ENCODE peak calls at places on chromosomes 6 and 20, in four cellular contexts. O is SK-N-SH, I is GM12878, F is K562. H is an unnamed sample.
A peak's percentile ranks its signal among the peaks of the same experiment; 100 is the strongest.

GRCh38 chr6:83250235-83250634 is 57.1 kb downstream of the RWDD2A start:
- DNase-seq in O (no peak), I (no peak), F (no peak), H (peak; percentile 5)

GRCh38 chr6:149967591-149967990 is 3.8 kb downstream of the ULBP1 start:
- DNase-seq in O (no peak), I (no peak), F (no peak), H (no peak)

GRCh38 chr6:112665815-112666214 is 318.7 kb downstream of the RFPL4B start:
- DNase-seq in O (no peak), I (no peak), F (no peak), H (no peak)

GRCh38 chr6:18501313-18502013 is 114.3 kb downstream of the RNF144B start:
- DNase-seq in O (no peak), I (no peak), F (no peak), H (no peak)

GRCh38 chr6:105188251-105188650 is 8.4 kb upstream of the POPDC3 start:
- DNase-seq in O (no peak), I (no peak), F (no peak), H (no peak)

GRCh38 chr20:14310977-14311654 is 26.3 kb downstream of the FLRT3 start:
- DNase-seq in O (no peak), I (no peak), F (no peak), H (no peak)

GRCh38 chr6:55705381-55705780 is 126.4 kb upstream of the HMGCLL1 start:
- DNase-seq in O (no peak), I (no peak), F (no peak), H (no peak)

GRCh38 chr20:48821261-48821910 is 6.4 kb downstream of the PREX1 start:
- DNase-seq in O (no peak), I (no peak), F (no peak), H (no peak)

GRCh38 chr20:14235355-14235754 is 102.1 kb downstream of the FLRT3 start:
- DNase-seq in O (no peak), I (no peak), F (no peak), H (no peak)

GRCh38 chr6:170048615-170049256 is 242.1 kb downstream of the DLL1 start:
- DNase-seq in O (no peak), I (no peak), F (no peak), H (no peak)
- TF ChIP-seq NFIC in O (no peak), I (no peak), F (no peak), H (no peak)

DNA sequence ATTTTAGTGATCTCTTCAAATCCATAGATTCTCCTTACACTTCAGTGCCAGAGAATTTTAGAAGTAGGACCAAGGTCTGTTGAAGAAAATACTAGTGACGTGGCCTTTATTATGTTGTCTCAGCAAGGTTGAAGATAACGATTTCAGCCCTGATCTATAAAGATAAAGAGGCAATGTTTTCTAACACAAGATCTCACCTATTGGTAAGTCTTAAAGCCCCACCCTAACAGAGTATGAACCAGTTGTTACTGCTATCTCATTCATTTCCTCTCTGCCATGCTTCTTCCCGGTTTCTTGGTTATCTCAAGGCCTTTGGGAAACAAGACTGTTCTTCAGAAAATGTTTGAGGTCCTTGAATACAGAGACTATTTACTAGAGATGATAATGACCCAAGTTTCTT is 53.1 kb downstream of the KIAA0408 start:
- DNase-seq in O (no peak), I (no peak), F (no peak), H (no peak)
- TF ChIP-seq NFIC in O (no peak), I (no peak), F (no peak), H (no peak)

GRCh38 chr6:37056439-37057127 is 51.1 kb downstream of the FGD2 start:
- DNase-seq in O (no peak), I (no peak), F (no peak), H (peak; percentile 60)
- TF ChIP-seq NFIC in O (no peak), I (no peak), F (no peak), H (no peak)

GRCh38 chr20:36623444-36623843 is 17.9 kb downstream of the RAB5IF start:
- DNase-seq in O (no peak), I (no peak), F (no peak), H (peak; percentile 66)

GRCh38 chr20:36624925-36625324 is 19.3 kb downstream of the RAB5IF start:
- DNase-seq in O (no peak), I (no peak), F (no peak), H (no peak)

GRCh38 chr20:36620917-36621316 is 15.3 kb downstream of the RAB5IF start:
- DNase-seq in O (no peak), I (no peak), F (no peak), H (no peak)

GRCh38 chr20:36628076-36628475 is 17.9 kb downstream of the SLA2 start:
- DNase-seq in O (no peak), I (no peak), F (no peak), H (peak; percentile 60)

DNA sequence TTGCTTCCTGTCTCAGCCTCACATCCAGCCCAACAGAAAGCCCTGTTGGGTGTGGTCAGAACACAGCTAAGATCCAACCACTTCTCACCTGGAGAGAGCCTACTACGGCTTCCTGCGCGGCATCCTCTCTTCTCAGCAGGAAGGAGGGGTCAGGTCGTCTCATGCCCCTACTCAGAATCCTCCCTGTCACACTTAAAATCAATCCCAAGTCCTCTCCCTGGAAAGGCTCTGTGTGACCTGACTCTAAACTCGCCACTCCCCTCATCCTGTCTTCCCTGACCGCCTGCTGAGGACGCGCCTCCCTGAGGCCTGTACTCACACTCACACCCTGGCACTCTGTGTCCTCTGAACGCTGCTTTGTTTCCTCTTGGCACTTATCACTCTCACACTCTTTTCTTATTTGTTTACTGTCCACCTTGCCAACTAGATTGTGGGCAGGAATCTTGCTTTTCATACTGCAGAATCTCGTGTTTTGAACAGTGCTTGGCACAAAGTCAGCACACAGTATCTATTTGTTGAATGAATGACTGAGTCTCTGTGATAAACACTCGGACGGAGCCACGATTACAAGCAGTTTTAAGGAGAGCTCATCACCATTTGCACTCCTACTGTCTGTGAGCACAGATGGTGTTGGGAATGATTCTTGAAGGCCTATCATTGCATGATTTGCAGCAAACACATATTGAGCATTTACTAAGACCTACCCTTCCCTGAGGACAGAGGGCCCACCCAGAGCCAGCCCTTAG is 18.7 kb downstream of the RAB5IF start:
- DNase-seq in O (no peak), I (no peak), F (no peak), H (peak; percentile 49)
- TF ChIP-seq NFIC in O (no peak), I (no peak), F (no peak), H (no peak)

DNA sequence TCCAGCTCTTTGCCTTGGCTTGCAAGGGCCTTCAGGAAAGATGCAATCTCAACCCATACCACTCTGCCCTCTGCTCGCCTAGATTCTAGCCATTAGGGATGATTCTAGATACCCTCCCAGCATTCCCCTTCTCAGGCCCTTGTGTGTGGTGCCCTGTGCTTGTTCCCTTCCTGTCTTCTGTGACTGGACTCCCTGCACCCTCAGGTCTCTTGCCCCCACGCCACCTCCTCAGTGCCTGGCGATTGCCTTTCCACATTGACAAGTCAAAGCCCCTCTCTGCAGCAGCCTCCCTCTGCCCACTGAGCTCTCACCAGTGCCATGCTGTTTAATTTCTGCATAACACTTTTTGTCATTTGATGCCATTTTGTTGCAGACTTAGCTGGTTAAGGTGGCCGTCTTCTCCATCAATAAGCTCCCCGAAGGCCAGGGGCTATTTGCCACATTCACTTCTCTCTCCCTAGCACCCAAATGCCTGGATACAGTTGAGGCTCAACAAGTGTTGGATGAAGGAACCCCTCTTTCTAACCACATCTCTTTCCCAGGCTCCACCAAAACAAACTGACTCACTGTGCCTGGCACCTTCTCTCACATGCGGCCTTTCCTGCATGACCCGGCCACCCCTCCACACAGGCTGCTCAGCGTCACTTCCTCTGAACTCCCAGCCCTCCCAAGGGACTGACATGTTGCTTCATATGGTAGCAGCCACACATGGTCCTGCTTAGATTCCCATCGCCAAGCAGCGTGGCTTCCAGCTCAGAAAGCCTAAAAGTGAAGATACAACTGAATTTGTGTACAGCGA is 4.6 kb upstream of the TXNDC5 start:
- DNase-seq in O (no peak), I (no peak), F (no peak), H (no peak)
- TF ChIP-seq NFIC in O (no peak), I (no peak), F (no peak), H (no peak)

GRCh38 chr20:62716198-62716940 is 7.7 kb downstream of the NTSR1 start:
- DNase-seq in O (no peak), I (no peak), F (no peak), H (no peak)

GRCh38 chr20:62721511-62722197 is 13.0 kb downstream of the NTSR1 start:
- DNase-seq in O (no peak), I (no peak), F (no peak), H (no peak)

GRCh38 chr20:62716941-62717310 is 8.3 kb downstream of the NTSR1 start:
- DNase-seq in O (no peak), I (no peak), F (no peak), H (no peak)

GRCh38 chr20:62717933-62718332 is 9.3 kb downstream of the NTSR1 start:
- DNase-seq in O (no peak), I (no peak), F (peak; percentile 48), H (no peak)

DNA sequence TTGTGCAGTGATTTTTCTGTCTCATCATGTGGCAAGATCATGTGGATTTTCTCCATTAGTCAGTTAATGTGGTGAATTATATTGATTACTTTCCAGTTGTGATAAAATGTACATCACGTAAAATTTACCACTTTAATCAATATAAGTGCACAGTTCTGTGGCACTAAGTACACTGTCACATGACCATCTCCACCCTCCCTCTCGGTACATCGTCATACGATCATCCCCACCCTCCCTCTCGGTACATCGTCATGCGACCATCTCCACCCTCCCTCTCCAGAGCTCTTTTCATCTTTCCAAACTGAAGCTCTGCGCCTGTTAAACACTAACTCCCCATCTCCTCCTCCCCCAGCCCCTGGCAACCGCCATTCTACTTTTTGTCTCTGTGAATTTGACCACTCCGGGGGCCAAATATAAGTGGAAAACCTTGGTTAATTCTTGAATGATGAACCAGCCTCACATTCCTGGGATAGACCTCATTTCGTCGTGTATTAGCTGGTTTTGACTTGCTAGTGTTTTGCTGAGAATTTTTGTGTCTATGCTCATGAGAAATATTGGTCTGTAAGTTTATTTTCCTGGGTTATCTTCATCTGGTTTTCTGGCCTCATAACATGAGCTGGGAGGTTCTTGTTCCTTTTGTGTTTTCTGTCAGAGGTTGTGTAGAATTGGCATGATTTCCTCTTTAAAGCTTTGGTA is 10.8 kb downstream of the NTSR1 start:
- DNase-seq in O (no peak), I (no peak), F (no peak), H (no peak)
- TF ChIP-seq NFIC in O (no peak), I (no peak), F (no peak), H (no peak)

DNA sequence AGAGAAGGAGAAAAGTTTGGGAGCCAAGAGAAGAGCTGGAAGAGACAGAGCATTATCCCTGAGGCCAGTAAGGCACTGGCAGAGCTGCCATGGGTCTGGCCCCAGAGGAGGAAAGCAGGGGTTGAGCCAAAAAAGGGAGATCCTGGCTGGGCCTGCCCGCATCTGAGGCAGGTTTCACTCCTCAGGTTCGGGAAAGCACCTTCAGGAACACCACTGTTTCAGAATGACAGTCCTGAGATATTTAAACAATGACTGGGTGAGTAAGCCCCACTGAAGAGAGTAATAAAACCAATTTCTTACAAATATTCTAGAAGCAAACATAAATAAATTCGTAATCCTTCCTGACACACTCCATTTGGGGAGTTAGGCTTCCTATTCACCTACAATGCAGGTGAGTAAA is 152.2 kb downstream of the BACH2 start:
- DNase-seq in O (no peak), I (no peak), F (no peak), H (no peak)
- TF ChIP-seq NFIC in O (no peak), I (no peak), F (no peak), H (no peak)

DNA sequence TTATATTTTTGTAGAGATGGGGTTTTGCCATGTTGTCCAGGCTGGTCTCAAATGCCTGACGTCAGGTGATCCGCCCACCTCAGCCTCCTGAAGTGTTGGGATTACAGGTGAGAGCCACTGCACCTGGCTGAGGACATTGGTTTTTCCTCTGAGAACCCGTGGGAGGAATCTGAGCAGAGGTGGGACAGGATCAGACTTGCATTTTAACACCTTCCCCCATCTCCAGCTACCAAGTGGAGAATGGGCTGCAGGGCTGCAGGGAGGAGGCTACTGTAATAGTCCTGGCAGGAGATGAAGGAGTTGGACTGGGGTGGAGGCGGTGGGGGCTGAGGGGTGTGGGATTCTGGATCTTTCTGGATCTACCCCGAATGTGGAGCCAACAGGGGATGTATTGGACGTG is 24.5 kb downstream of the FAM110A start:
- DNase-seq in O (no peak), I (no peak), F (no peak), H (no peak)
- TF ChIP-seq NFIC in O (no peak), I (no peak), F (no peak), H (no peak)